ENCODE peak calls at places on chromosomes 2 and 18, in seven cellular contexts. V is psoas muscle, X is GM23248, M is SJSA1, G is aorta, N is HCT116, A is tibial artery. W is an unnamed sample. For H3K27me3 and H3K4me1, the result is how much of the 10 kb centered on the place peaks cover.

GRCh38 chr18:33923980-33924379 is 300.7 kb downstream of the NOL4 start:
- DNase-seq in M (no peak), V (no peak), N (no peak), A (no peak), X (no peak), G (no peak), W (no peak)

GRCh38 chr18:57925706-57926105 is 118.3 kb upstream of the NEDD4L start:
- DNase-seq in M (no peak), A (no peak), N (no peak), X (peak), G (no peak), V (no peak), W (no peak)

GRCh38 chr2:45033331-45033730 is 24.1 kb upstream of the SIX2 start:
- DNase-seq in X (no peak), M (no peak), A (no peak), V (no peak), N (no peak), G (no peak), W (no peak)

GRCh38 chr2:214542866-214543265 is 132.0 kb downstream of the VWC2L start:
- DNase-seq in A (no peak), V (no peak), N (no peak), G (no peak), M (peak), X (peak), W (no peak)

GRCh38 chr18:48590678-48591077 is 51.8 kb downstream of the CTIF start:
- DNase-seq in N (peak), X (peak), G (peak), M (peak), A (no peak), V (no peak), W (no peak)

GRCh38 chr2:131044078-131044756 is 49.0 kb downstream of the FAM168B start:
- DNase-seq in N (no peak), M (no peak), A (no peak), G (no peak), X (no peak), V (no peak), W (no peak)

GRCh38 chr18:9631814-9632496 is 17.6 kb upstream of the PPP4R1 start:
- DNase-seq in N (peak), M (peak), V (no peak), A (no peak), X (peak), G (no peak), W (no peak)

GRCh38 chr18:55401638-55402191 is 186.3 kb downstream of the TCF4 start:
- DNase-seq in G (peak), X (peak), M (peak), A (peak), V (no peak), N (no peak), W (peak)

GRCh38 chr18:68833756-68834155 is 35.9 kb downstream of the CCDC102B start:
- DNase-seq in A (no peak), X (no peak), M (no peak), G (no peak), V (no peak), N (no peak), W (no peak)

GRCh38 chr2:96859338-96859649 is 1.5 kb upstream of the ANKRD39 start:
- DNase-seq in V (peak), G (peak), N (no peak), M (no peak), A (peak), X (no peak), W (peak)

GRCh38 chr2:105391058-105391627 is 7.7 kb downstream of the FHL2 start:
- DNase-seq in M (peak), X (peak), V (no peak), G (no peak), N (no peak), A (no peak), W (no peak)

GRCh38 chr2:64482765-64483504 is 29.0 kb downstream of the LGALSL start:
- DNase-seq in A (no peak), V (no peak), G (no peak), X (peak), M (peak), N (no peak), W (peak)

GRCh38 chr2:172819943-172820342 is 84.3 kb downstream of the RAPGEF4 start:
- DNase-seq in N (no peak), V (no peak), A (no peak), M (no peak), X (no peak), G (no peak), W (no peak)

GRCh38 chr2:168948621-168949212 is 47.6 kb downstream of the G6PC2 start:
- DNase-seq in A (no peak), V (no peak), M (peak), N (no peak), X (peak), G (no peak), W (no peak)

GRCh38 chr2:11967946-11968465 is 221.6 kb downstream of the LPIN1 start:
- DNase-seq in V (no peak), X (peak), N (no peak), G (peak), A (peak), M (no peak), W (peak)

GRCh38 chr2:186540971-186541370 is 48.9 kb upstream of the ITGAV start:
- DNase-seq in A (no peak), N (no peak), X (peak), M (no peak), V (no peak), G (no peak), W (no peak)

DNA sequence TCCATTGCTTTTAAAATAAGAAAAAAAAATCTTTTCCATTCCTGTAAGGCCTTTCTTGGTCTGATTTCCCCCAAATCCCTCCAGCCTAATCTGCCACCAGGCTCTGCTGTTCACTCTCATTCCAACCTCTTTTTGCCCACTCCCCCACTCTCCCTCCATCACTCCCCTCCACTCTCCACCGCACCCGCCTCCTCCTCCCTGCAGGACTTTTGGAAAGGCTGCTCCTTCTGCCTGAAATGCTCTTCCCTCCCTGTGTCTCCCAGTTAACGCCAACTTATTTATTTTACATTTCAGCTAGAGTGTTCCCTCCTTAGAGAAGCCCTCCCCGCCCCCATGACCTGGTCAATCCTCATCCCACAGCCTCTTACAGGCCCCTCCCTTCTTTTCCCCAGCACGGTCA is 4.7 kb upstream of the WNT6 start:
- DNase-seq in N (no peak), V (no peak), A (no peak), M (no peak), G (no peak), X (no peak), W (no peak)
- H3K27me3 ChIP-seq in N (under half), V (under half), A (half or more), M (half or more), G (under half), X (under half), W (under half)

GRCh38 chr2:217954971-217955740 is 47.6 kb downstream of the TNS1 start:
- DNase-seq in X (no peak), N (no peak), A (peak), M (no peak), V (no peak), G (no peak), W (no peak)
- H3K4me1 ChIP-seq in X (under half), N (under half), A (under half), M (under half), V (under half), G (under half), W (half or more)

GRCh38 chr2:240999873-241000541 is 1.6 kb downstream of the SNED1 start:
- DNase-seq in G (no peak), M (no peak), V (peak), A (peak), N (no peak), X (no peak), W (no peak)
- H3K4me3 ChIP-seq in G (peak), M (peak), V (peak), A (peak), N (no peak), X (peak), W (peak)

DNA sequence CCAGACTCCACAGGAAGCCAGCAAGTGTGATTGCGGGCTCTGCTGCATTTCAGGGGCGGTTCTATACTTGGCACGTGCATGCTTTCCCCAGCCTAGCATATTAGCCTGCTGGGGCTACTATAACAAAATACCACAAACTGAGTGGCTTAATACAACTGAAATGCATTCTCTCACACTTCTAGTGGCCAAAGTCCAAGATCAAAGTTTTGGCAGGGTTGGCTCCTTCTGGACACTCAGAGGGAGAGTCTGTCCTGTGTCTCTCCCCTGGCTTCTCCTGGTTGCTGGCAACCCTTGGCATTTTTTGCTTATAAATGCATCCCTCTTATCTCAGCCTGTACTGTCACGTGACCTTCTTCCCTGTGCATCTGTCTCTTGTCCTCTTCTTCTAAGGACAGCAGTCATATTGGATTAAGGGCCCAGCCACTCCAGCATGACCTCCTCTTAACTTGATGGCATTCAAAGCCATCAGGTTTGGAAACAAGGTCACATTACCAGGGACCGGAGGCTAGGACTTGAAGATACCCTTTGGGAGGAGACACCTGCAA is 138.7 kb downstream of the RNF152 start:
- DNase-seq in G (no peak), N (no peak), V (no peak), X (no peak), M (no peak), A (no peak), W (no peak)
- H3K27me3 ChIP-seq in G (under half), N (under half), V (under half), X (under half), M (under half), A (under half), W (under half)

GRCh38 chr18:62755454-62755853 is 40.1 kb downstream of the PHLPP1 start:
- DNase-seq in N (no peak), X (no peak), V (no peak), G (no peak), A (no peak), M (no peak), W (no peak)
- H3K4me1 ChIP-seq in N (under half), X (under half), V (under half), G (under half), A (under half), M (under half), W (under half)

GRCh38 chr2:137963535-137964065 is 673 bp upstream of the HNMT start:
- DNase-seq in M (no peak), A (no peak), X (no peak), V (no peak), N (no peak), G (no peak), W (no peak)
- H3K4me3 ChIP-seq in M (peak), A (peak), X (peak), V (peak), N (no peak), G (peak), W (peak)

GRCh38 chr18:75859533-75859932 is 432.0 kb upstream of the SMIM21 start:
- DNase-seq in V (no peak), X (no peak), G (no peak), N (no peak), M (no peak), A (no peak), W (no peak)

GRCh38 chr18:75857558-75857957 is 430.1 kb upstream of the SMIM21 start:
- DNase-seq in M (no peak), X (no peak), G (no peak), A (no peak), V (no peak), N (no peak), W (no peak)

GRCh38 chr18:75858754-75859153 is 431.3 kb upstream of the SMIM21 start:
- DNase-seq in A (no peak), V (no peak), M (no peak), X (no peak), G (no peak), N (no peak), W (no peak)

GRCh38 chr18:75864816-75865215 is 437.3 kb upstream of the SMIM21 start:
- DNase-seq in X (no peak), N (no peak), M (no peak), A (no peak), V (no peak), G (no peak), W (no peak)

GRCh38 chr18:75860166-75860565 is 432.7 kb upstream of the SMIM21 start:
- DNase-seq in A (no peak), V (no peak), M (no peak), X (no peak), N (no peak), G (no peak), W (no peak)
- H3K27me3 ChIP-seq in A (under half), V (under half), M (under half), X (under half), N (under half), G (under half), W (under half)

W was measured in right cardiac atrium.